ENCODE peak calls at places on chromosomes 11 and 22, in six cellular contexts. H is GM12878, P is H1, J is K562, D is HCT116, Y is SK-N-SH. K is an unnamed sample.

GRCh38 chr22:37843746-37844089 is 416 bp downstream of the ANKRD54 start:
- DNase-seq in Y (peak; percentile 85), J (peak; percentile 69), H (no peak), D (no peak), P (no peak), K (no peak)

GRCh38 chr11:121451982-121452608 is at the start of gene SORL1:
- DNase-seq in J (peak; percentile 25), D (no peak), H (no peak), Y (peak; percentile 93), P (peak; percentile 44), K (peak; percentile 92)

GRCh38 chr11:12835286-12835685 is 161.1 kb downstream of the TEAD1 start:
- DNase-seq in D (no peak), J (no peak), H (no peak), Y (no peak), P (no peak), K (no peak)

GRCh38 chr11:67271548-67272284 is 5.4 kb downstream of the GRK2 start:
- DNase-seq in H (peak; percentile 39), D (no peak), J (no peak), P (no peak), Y (no peak), K (peak; percentile 72)

GRCh38 chr22:19559324-19559811 is 35.2 kb upstream of the CLDN5 start:
- DNase-seq in J (peak; percentile 58), P (no peak), H (no peak), Y (no peak), D (no peak), K (no peak)

GRCh38 chr11:113001709-113002108 is 40.5 kb downstream of the NCAM1 start:
- DNase-seq in Y (no peak), D (no peak), P (no peak), J (no peak), H (no peak), K (no peak)

GRCh38 chr11:92198276-92198675 is 26.3 kb upstream of the FAT3 start:
- DNase-seq in J (no peak), D (no peak), H (no peak), Y (no peak), P (no peak), K (no peak)

GRCh38 chr11:116162541-116163230 is 610.1 kb downstream of the BUD13 start:
- DNase-seq in P (no peak), Y (no peak), J (no peak), H (no peak), D (no peak), K (no peak)

GRCh38 chr22:27063381-27063780 is 406.0 kb downstream of the MIAT start:
- DNase-seq in J (no peak), H (no peak), P (no peak), Y (peak; percentile 33), D (no peak), K (no peak)

GRCh38 chr11:46519351-46519750 is 74.5 kb downstream of the AMBRA1 start:
- DNase-seq in Y (no peak), D (no peak), J (no peak), P (no peak), H (no peak), K (no peak)

GRCh38 chr22:20423636-20424511 is 13.8 kb downstream of the SCARF2 start:
- DNase-seq in H (no peak), P (no peak), Y (peak; percentile 71), D (no peak), J (no peak), K (no peak)

GRCh38 chr11:117039897-117040296 is 58.3 kb downstream of the SIK3 start:
- DNase-seq in Y (no peak), P (no peak), H (no peak), D (no peak), J (no peak), K (no peak)

GRCh38 chr11:92449222-92449621 is 224.6 kb downstream of the FAT3 start:
- DNase-seq in D (no peak), J (no peak), Y (no peak), P (no peak), H (no peak), K (no peak)

GRCh38 chr22:31104869-31105268 is 2.5 kb downstream of the SELENOM start:
- DNase-seq in D (no peak), Y (no peak), J (no peak), P (peak; percentile 68), H (no peak), K (no peak)

GRCh38 chr11:2446590-2447252 is 1.9 kb downstream of the KCNQ1 start:
- DNase-seq in H (no peak), Y (peak; percentile 30), P (no peak), J (no peak), D (no peak), K (no peak)
- TF ChIP-seq JUND in H (no peak), Y (no peak), P (no peak), J (no peak), D (no peak), K (no peak)

DNA sequence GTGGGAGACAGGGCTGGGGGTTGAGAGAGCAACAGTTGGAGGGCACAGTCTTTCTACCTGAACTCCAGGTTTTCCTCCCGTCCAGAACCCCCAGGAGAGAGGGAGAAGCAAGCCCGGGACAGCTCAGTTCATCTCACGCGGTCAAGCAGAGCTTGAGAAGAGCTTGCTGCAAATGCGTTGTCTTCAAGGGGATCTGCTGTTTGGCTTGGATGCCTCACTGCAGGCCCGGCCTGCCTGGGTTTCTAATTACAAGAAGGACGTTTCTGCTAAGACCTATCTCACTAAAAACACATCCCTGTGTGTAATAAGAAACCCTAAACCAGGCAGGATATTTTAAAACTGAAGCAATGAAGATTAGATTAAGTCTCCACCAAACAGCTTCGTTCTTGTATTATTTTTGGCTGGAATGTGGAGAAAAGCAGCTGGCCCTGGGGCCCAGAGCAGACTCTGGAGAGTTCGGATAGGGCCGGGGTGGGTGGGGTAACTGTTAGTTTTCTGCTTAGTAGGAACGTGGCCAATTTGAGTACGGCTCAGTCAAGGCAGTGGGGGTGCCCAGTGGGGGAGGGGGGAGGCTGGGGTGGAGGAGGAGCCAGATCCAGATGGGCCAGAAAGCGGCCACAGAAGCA is 6.0 kb downstream of the PKNOX2 start:
- DNase-seq in Y (peak; percentile 38), D (no peak), J (peak; percentile 49), H (no peak), P (no peak), K (no peak)
- TF ChIP-seq JUND in Y (no peak), D (no peak), J (no peak), H (no peak), P (no peak), K (no peak)

GRCh38 chr11:134637091-134638015 is 225.3 kb upstream of the B3GAT1 start:
- DNase-seq in P (no peak), D (no peak), H (no peak), Y (no peak), J (no peak), K (no peak)

GRCh38 chr11:134638796-134639540 is 226.9 kb upstream of the B3GAT1 start:
- DNase-seq in H (no peak), P (no peak), J (no peak), D (no peak), Y (no peak), K (no peak)

GRCh38 chr11:134640971-134641968 is 229.2 kb upstream of the B3GAT1 start:
- DNase-seq in D (no peak), J (no peak), P (no peak), Y (no peak), H (no peak), K (no peak)

GRCh38 chr11:134640536-134640935 is 228.5 kb upstream of the B3GAT1 start:
- DNase-seq in H (no peak), Y (no peak), D (no peak), P (no peak), J (no peak), K (no peak)

GRCh38 chr11:134639586-134640330 is 227.7 kb upstream of the B3GAT1 start:
- DNase-seq in Y (no peak), H (no peak), J (no peak), P (no peak), D (peak; percentile 71), K (peak; percentile 69)
- TF ChIP-seq JUND in Y (no peak), H (no peak), J (no peak), P (no peak), D (no peak), K (no peak)

GRCh38 chr11:124219126-124219525 is 21.8 kb upstream of the OR8G1 start:
- DNase-seq in D (no peak), H (no peak), P (no peak), J (no peak), Y (no peak), K (no peak)
- TF ChIP-seq JUND in D (no peak), H (no peak), P (no peak), J (no peak), Y (no peak), K (no peak)

DNA sequence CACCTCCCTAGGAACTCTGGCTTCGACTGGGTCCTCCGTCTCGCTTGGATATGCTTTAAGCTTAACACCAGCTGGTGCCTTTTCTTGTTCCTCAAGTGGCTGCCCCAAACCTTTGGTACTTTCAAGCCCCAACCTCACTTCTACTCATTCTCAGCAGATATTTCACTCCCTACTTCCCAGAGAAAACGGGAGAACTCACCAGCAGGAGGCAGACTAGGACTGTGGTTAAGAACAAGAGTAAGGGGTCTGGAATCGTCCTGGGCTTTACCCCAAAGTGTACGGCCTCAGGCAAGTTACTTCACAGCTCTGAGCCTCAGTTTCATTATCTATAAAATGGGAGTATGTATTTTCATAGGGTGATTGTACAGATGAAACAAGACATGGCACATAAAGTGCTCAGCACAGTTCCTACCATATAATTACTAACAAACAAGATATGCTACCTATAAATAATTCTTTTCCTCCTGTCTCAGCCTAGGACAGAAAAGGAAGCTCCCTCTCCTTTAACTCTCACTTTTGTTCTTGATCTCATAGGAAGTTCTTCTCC is 37.8 kb downstream of the PAMR1 start:
- DNase-seq in D (peak; percentile 22), H (no peak), P (peak; percentile 39), J (peak; percentile 34), Y (peak; percentile 42), K (no peak)
- TF ChIP-seq JUND in D (no peak), H (no peak), P (no peak), J (no peak), Y (no peak), K (no peak)

DNA sequence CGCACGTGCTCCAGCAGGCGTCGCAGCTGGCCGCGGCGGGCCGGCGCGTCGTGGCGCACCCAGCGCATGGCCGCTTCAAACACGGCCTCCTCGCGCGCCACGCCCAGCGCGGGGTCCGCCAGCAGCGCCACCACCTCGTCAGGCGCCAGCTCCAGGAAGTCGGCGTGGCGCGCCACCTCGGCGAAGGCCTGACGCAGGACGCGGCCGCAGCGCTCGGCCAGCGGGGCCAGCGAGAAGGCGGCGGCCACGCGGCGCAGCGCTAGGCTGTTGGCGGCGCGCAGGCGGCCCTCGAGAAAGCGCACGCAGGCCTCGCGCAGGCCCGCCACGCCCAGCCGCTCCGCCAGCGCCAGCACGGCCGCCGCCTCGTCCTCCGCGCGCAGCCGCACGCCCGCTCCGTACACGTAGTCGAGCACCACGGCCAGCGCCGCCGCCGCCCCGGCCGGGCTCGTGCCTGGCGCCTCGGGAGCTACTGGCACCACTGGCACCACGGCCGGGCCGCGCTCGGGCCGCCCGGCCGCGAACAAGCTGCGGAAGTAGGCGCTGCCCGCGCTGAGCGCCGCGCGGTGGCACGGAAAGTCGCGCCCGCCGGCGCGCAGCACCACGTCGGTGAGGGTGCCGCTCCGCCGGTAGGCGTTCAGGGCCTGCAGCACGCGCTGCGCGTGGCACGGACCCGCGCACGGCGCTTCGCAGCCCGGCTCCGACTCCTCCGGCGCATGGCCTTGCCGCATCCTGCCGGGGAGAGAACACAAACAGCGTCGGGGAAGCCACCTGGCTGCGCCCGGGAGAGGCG is 2.9 kb downstream of the KLHL35 start:
- DNase-seq in H (no peak), D (no peak), Y (peak; percentile 88), J (no peak), P (no peak), K (peak; percentile 96)
- TF ChIP-seq JUND in H (no peak), D (no peak), Y (no peak), J (no peak), P (no peak), K (no peak)

K was measured in T47D.